ENCODE peak calls at places on chromosome 11, in six cellular contexts. Q is mesendoderm, Y is activated gamma-delta T cell, K is kidney tubule cell, S is GM04504, C is AG04449. R is an unnamed sample.

GRCh38 chr11:64898076-64898445 is 18.9 kb downstream of the ATG2A start:
- DNase-seq in K (no peak), C (no peak), Q (no peak), Y (no peak), S (no peak), R (no peak)

GRCh38 chr11:77656362-77656761 is 18.8 kb upstream of the CLNS1A start:
- DNase-seq in K (no peak), S (no peak), Y (no peak), Q (peak; percentile 49), C (no peak), R (no peak)

GRCh38 chr11:66126808-66127555 is 56.9 kb downstream of the PACS1 start:
- DNase-seq in S (peak; percentile 55), Q (peak; percentile 68), K (peak; percentile 77), Y (no peak), C (peak; percentile 41), R (no peak)

GRCh38 chr11:65932558-65932919 is 12.7 kb upstream of the TSGA10IP start:
- DNase-seq in C (no peak), S (no peak), Q (peak; percentile 60), K (no peak), Y (no peak), R (no peak)

GRCh38 chr11:45715398-45715797 is 50.0 kb upstream of the CHST1 start:
- DNase-seq in K (no peak), Y (no peak), C (no peak), S (no peak), Q (no peak), R (no peak)

GRCh38 chr11:68980776-68981065 is at the start of gene MRGPRD:
- DNase-seq in C (no peak), Q (no peak), K (no peak), S (no peak), Y (no peak), R (no peak)

GRCh38 chr11:16120008-16120407 is 236.3 kb downstream of the SOX6 start:
- DNase-seq in Q (no peak), Y (no peak), K (no peak), S (no peak), C (no peak), R (no peak)

GRCh38 chr11:131246589-131247164 is 123.7 kb upstream of the NTM start:
- DNase-seq in C (no peak), Y (no peak), K (peak; percentile 37), Q (peak; percentile 91), S (no peak), R (no peak)

GRCh38 chr11:2693271-2693833 is 6.4 kb downstream of the KCNQ1OT1 start:
- DNase-seq in S (no peak), C (no peak), Y (no peak), Q (peak; percentile 91), K (no peak), R (no peak)

R was measured in astrocyte of the cerebellum.